ENCODE peak calls at places on chromosomes 12 and 14, in four cellular contexts. U is GM06990, I is lung, O is breast epithelium. Q is an unnamed sample.

GRCh38 chr14:93544212-93544611 is 113.5 kb downstream of the UNC79 start:
- DNase-seq in U (no peak), I (no peak), O (no peak), Q (no peak)

GRCh38 chr12:104520242-104520900 is 63.6 kb downstream of the CHST11 start:
- DNase-seq in U (peak; percentile 32), I (no peak), O (no peak), Q (peak; percentile 11)

GRCh38 chr14:85471744-85472143 is 58.2 kb upstream of the FLRT2 start:
- DNase-seq in U (no peak), O (no peak), I (peak; percentile 29), Q (peak; percentile 91)

GRCh38 chr12:2284857-2285256 is 232.1 kb downstream of the CACNA1C start:
- DNase-seq in O (peak; percentile 52), I (peak; percentile 60), U (peak; percentile 23), Q (peak; percentile 69)

GRCh38 chr12:22056607-22057006 is 10.6 kb downstream of the CMAS start:
- DNase-seq in U (no peak), I (no peak), O (no peak), Q (no peak)

GRCh38 chr12:2231956-2232355 is 179.2 kb downstream of the CACNA1C start:
- DNase-seq in U (no peak), I (no peak), O (no peak), Q (no peak)

GRCh38 chr12:96359328-96359727 is 40.9 kb downstream of the CDK17 start:
- DNase-seq in O (no peak), I (no peak), U (no peak), Q (no peak)

GRCh38 chr12:129901256-129901655 is 2.6 kb downstream of the TMEM132D start:
- DNase-seq in O (no peak), U (no peak), I (no peak), Q (no peak)

GRCh38 chr12:114949081-114949480 is 265.1 kb upstream of the TBX3 start:
- DNase-seq in I (no peak), U (no peak), O (no peak), Q (no peak)

GRCh38 chr14:68232643-68233055 is 413.1 kb downstream of the RAD51B start:
- DNase-seq in I (peak; percentile 49), O (no peak), U (peak; percentile 78), Q (peak; percentile 98)

GRCh38 chr12:117580718-117581062 is 219.3 kb upstream of the NOS1 start:
- DNase-seq in I (no peak), O (no peak), U (peak; percentile 53), Q (no peak)

GRCh38 chr12:31651893-31652521 is 7.5 kb upstream of the ETFBKMT start:
- DNase-seq in I (no peak), U (no peak), O (no peak), Q (peak; percentile 95)

GRCh38 chr12:12902036-12902435 is 10.7 kb downstream of the GPRC5A start:
- DNase-seq in U (no peak), O (no peak), I (no peak), Q (peak; percentile 90)

GRCh38 chr14:95260537-95261440 is 58.9 kb downstream of the CLMN start:
- DNase-seq in O (peak; percentile 12), I (no peak), U (no peak), Q (peak; percentile 16)

GRCh38 chr12:113448874-113449273 is 22.8 kb downstream of the LHX5 start:
- DNase-seq in I (no peak), O (no peak), U (no peak), Q (no peak)

GRCh38 chr14:100581228-100582145 is 5.7 kb downstream of the BEGAIN start:
- DNase-seq in U (no peak), O (no peak), I (no peak), Q (no peak)

GRCh38 chr14:69154779-69155178 is 1.9 kb upstream of the DCAF5 start:
- DNase-seq in U (no peak), I (peak; percentile 40), O (no peak), Q (no peak)

GRCh38 chr14:99603471-99603933 is 505 bp downstream of the CCDC85C start:
- DNase-seq in U (peak; percentile 48), I (no peak), O (no peak), Q (peak; percentile 47)

GRCh38 chr14:100030441-100031153 is 34.6 kb upstream of the EVL start:
- DNase-seq in U (no peak), I (no peak), O (no peak), Q (peak; percentile 93)

GRCh38 chr12:47900480-47901129 is 4.2 kb downstream of the VDR start:
- DNase-seq in U (no peak), I (peak; percentile 58), O (peak; percentile 80), Q (no peak)
- TF ChIP-seq CTCF in U (peak; percentile 18), I (no peak), O (peak; percentile 55), Q (no peak)

GRCh38 chr14:91261115-91261514 is 16.6 kb upstream of the GPR68 start:
- DNase-seq in I (no peak), U (no peak), O (no peak), Q (no peak)

GRCh38 chr14:91261986-91262549 is 17.6 kb upstream of the GPR68 start:
- DNase-seq in O (no peak), U (no peak), I (no peak), Q (no peak)

GRCh38 chr14:91265404-91265803 is 20.9 kb upstream of the GPR68 start:
- DNase-seq in I (no peak), O (no peak), U (no peak), Q (no peak)

GRCh38 chr14:91263329-91263728 is 18.8 kb upstream of the GPR68 start:
- DNase-seq in O (no peak), U (no peak), I (no peak), Q (no peak)

DNA sequence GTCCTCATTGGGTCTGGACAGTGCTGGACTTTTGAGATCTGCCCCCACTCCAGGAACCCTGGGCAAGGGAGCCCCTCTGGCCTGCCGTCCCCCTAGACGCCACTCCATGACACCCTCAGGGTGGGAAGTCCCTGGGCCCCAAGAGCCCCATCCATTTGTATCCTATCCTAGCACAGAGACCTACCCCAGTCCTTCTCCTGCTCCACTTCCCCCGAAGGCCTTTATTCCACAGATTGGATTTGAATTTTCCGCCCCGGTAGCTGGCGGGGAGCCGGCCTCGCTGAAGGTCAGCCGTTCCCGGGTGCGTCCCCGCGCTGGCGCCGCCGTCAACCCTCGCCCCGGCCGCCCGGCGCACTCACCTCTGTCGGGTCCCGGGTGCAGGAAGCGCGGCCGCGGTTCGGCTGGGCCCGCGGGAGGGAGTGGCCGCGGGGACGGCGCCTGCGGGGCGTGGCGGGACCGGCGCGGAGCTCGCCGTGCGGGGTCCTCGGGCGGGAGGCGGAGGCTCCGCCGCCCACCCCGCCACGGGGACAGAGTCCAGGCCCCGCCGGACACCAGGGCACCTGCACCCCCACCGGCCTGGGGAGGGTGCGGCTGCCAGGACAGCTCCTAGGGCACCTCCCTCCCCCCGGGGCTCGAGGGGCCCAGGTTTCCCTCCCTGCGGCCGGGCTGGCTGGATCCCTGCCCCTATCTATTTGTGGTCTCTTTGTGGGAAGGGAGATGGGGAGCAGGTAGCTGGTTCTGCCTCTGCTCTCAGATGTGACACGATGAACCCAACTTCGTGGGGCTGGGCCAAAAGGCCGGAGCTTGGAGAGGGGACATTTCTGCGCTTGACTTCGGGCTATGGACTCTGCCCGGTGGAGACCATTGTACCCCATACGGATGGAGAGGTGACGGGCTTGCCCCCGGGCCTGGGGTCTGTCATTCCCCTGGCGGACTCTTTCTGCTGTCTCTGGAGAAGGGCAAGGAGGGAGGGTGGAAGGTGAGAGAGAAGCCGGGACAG is 19.9 kb upstream of the GPR68 start:
- DNase-seq in I (no peak), O (no peak), U (no peak), Q (no peak)
- H3K4me3 ChIP-seq in I (peak overlapping the region; percentile 46), O (peak overlapping the region; percentile 68), U (no peak overlapping the region), Q (peak overlapping the region; percentile 45)

DNA sequence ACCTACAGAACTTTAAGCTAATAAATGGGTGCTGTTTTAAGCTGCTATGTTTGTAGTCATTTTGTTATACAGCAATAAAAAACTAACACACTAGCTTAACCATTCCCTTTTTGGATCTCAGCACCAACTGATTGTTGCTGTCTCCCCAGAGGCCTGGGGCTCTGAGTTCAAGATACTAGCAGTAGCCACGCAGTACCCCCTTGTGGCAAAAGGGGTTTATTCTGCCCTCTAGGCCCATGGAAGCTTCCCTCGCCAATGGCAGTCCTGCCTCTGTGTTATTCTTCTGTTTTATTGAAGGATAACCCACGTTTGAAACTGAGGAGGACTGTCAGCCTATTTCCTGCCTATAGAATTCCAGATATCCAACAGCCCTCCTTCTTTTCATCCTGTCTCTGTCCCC is 455.3 kb upstream of the ATP2B1 start:
- DNase-seq in U (no peak), I (no peak), O (no peak), Q (no peak)
- TF ChIP-seq CTCF in U (peak; percentile 32), I (no peak), O (no peak), Q (peak; percentile 26)

DNA sequence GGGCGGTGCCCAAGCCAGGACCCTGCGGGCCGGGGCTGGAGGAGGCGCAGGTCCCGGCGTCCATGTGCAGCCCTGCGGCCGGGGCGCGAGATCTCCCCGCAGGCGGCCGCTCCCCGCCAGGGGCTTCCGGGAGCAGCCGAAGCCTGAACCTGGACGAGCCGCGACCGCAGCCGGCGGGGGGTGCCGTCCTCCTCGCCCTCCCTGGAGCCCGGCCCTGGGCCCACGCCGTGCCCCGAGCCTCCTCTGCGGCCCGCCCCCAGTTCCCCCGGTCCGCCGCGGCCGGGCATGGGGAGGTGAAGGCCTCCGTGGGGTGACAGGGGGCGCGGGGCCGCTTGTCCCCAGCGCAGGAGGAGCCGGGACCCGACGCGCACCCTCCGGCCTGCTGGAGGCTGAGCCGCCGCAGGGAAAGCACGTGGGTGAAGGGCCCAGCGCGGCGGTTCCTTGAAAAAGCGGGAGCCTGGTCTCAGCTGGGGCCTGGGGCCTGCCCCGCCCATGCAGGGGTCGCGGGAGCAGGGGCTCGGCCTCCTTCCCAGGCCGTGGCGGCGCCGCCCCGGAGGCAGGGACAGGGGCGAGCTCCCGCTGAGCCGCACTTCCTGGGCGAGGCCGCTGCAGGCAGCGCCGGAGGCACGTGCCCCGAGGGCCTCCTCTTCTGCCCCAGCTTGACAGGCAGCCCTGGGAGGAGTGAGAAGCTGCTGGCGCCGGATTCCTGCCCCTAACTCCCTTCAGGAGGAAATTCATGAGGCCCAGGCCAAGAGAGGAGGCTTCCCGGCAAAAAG is 55.6 kb upstream of the PPP2R5C start:
- DNase-seq in O (peak; percentile 12), I (peak; percentile 59), U (peak; percentile 35), Q (peak; percentile 33)
- H3K4me3 ChIP-seq in O (peak overlapping the region; percentile 61), I (peak overlapping the region; percentile 23), U (no peak overlapping the region), Q (no peak overlapping the region)

GRCh38 chr12:4270670-4271432 is 2.7 kb upstream of the CCND2 start:
- DNase-seq in U (peak; percentile 67), I (peak; percentile 54), O (peak; percentile 46), Q (no peak)

GRCh38 chr12:4267904-4268548 is 5.5 kb upstream of the CCND2 start:
- DNase-seq in O (no peak), I (no peak), U (no peak), Q (no peak)

GRCh38 chr12:4270016-4270669 is 3.4 kb upstream of the CCND2 start:
- DNase-seq in U (peak; percentile 50), I (no peak), O (no peak), Q (no peak)

GRCh38 chr12:4268549-4269181 is 4.9 kb upstream of the CCND2 start:
- DNase-seq in U (no peak), O (no peak), I (no peak), Q (no peak)

DNA sequence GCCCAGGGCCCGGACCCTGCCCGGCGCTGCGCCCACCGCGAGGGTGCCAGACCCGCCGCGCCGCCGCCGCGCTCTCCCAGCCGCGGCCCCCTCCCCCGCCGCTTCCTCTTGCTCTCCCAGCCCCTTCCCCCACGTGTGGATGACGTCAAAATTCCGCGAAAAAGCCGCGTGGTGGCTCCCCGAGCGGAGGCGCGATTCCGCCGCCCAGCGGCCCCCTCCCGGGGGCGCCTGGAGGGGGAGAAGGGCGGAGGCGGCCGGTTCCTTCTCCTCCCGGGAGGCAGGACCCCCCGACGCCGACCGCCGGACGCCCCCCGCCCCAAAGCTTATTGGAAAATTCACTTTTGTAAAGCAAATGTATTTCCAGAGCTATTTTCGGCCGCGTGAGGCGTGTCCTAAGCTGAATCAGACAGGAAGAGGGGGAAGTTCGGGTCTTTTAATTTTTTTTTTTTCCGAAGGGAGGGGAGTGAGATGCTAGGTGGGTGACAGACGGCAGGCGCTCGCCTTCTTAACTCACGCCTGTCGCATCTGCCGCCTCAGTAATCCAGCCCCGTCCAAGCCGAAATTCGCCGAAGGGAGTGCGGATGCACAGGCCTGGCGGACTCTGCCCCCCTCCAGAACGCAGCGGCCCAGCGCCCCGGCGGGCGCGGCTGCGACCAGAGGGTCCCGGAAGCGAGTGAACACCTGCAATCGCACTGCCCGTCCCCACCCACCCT is 4.1 kb upstream of the CCND2 start:
- DNase-seq in I (peak; percentile 84), U (peak; percentile 87), O (peak; percentile 67), Q (peak; percentile 42)
- TF ChIP-seq CTCF in I (no peak), U (peak; percentile 41), O (peak; percentile 20), Q (no peak)

Q was measured in fibroblast of villous mesenchyme.